ENCODE peak calls at places on chromosomes 13 and 19, in four cellular contexts. T is H1, X is K562, L is HCT116. H is an unnamed sample.

GRCh38 chr19:12166596-12166995 is 3.7 kb downstream of the ZNF136 start:
- DNase-seq in L (no peak), T (no peak), X (no peak), H (no peak)

GRCh38 chr19:5627395-5627904 is 4.6 kb downstream of the SAFB start:
- DNase-seq in T (no peak), L (no peak), X (peak; percentile 45), H (no peak)

GRCh38 chr13:32781906-32782305 is 195.7 kb downstream of the PDS5B start:
- DNase-seq in X (no peak), T (no peak), L (no peak), H (no peak)

GRCh38 chr19:29831041-29831548 is 19.3 kb downstream of the CCNE1 start:
- DNase-seq in X (no peak), T (no peak), L (peak; percentile 76), H (no peak)

GRCh38 chr19:3059653-3060052 is 2.6 kb downstream of the TLE5 start:
- DNase-seq in X (no peak), T (no peak), L (no peak), H (no peak)

GRCh38 chr13:48532146-48532472 is 771 bp downstream of the RCBTB2 start:
- DNase-seq in X (no peak), T (no peak), L (no peak), H (peak; percentile 43)

GRCh38 chr19:4380254-4380727 is 20.1 kb downstream of the SH3GL1 start:
- DNase-seq in X (no peak), T (no peak), L (no peak), H (no peak)

GRCh38 chr19:2494084-2494446 is 18.1 kb downstream of the GADD45B start:
- DNase-seq in T (no peak), X (no peak), L (no peak), H (no peak)

GRCh38 chr19:771332-771785 is 20.4 kb downstream of the MISP start:
- DNase-seq in T (no peak), L (peak; percentile 55), X (peak; percentile 74), H (no peak)

GRCh38 chr19:48258350-48258749 is 2.6 kb upstream of the CARD8 start:
- DNase-seq in T (no peak), X (no peak), L (no peak), H (no peak)

GRCh38 chr13:32824671-32825070 is 191.6 kb upstream of the KL start:
- DNase-seq in T (no peak), L (peak; percentile 64), X (no peak), H (no peak)

GRCh38 chr19:48192750-48193149 is 22.3 kb downstream of the ZSWIM9 start:
- DNase-seq in X (no peak), T (no peak), L (no peak), H (no peak)

GRCh38 chr13:80303225-80303811 is 37.6 kb downstream of the SPRY2 start:
- DNase-seq in T (no peak), L (no peak), X (no peak), H (no peak)

GRCh38 chr19:10227215-10227971 is 3.7 kb downstream of the S1PR2 start:
- DNase-seq in L (no peak), X (peak; percentile 50), T (no peak), H (no peak)

GRCh38 chr19:14107581-14108461 is 9.7 kb downstream of the PRKACA start:
- DNase-seq in L (no peak), T (no peak), X (no peak), H (no peak)

GRCh38 chr19:246551-246950 is 44.7 kb downstream of the PLPP2 start:
- DNase-seq in L (no peak), T (peak; percentile 52), X (no peak), H (no peak)

GRCh38 chr13:19818223-19818842 is 35.6 kb upstream of the PSPC1 start:
- DNase-seq in T (peak; percentile 97), X (peak; percentile 31), L (peak; percentile 65), H (peak; percentile 83)

GRCh38 chr13:110262082-110262436 is 44.9 kb downstream of the COL4A1 start:
- DNase-seq in X (no peak), L (no peak), T (peak; percentile 35), H (no peak)

GRCh38 chr13:58953638-58954037 is 1210.1 kb downstream of the DIAPH3 start:
- DNase-seq in X (no peak), L (no peak), T (no peak), H (no peak)

GRCh38 chr19:17889609-17890214 is 18.0 kb downstream of the SLC5A5 start:
- DNase-seq in T (peak; percentile 83), L (no peak), X (peak; percentile 48), H (peak; percentile 71)

GRCh38 chr19:56083668-56084067 is 37.4 kb downstream of the ZNF787 start:
- DNase-seq in T (no peak), X (peak; percentile 59), L (no peak), H (no peak)

GRCh38 chr13:27425151-27425917 is 915 bp downstream of the GTF3A start:
- DNase-seq in L (no peak), X (no peak), T (peak; percentile 47), H (no peak)

GRCh38 chr19:54094601-54095000 is 6.0 kb downstream of the OSCAR start:
- DNase-seq in L (no peak), X (no peak), T (no peak), H (no peak)

GRCh38 chr19:55703790-55704215 is 28.8 kb downstream of the EPN1 start:
- DNase-seq in T (peak; percentile 92), X (peak; percentile 83), L (peak; percentile 4), H (no peak)

GRCh38 chr19:40465025-40465780 is at the start of gene BLVRB:
- DNase-seq in T (no peak), L (no peak), X (no peak), H (no peak)

GRCh38 chr19:37007587-37008220 is 70.5 kb upstream of the ZNF420 start:
- DNase-seq in T (no peak), X (peak; percentile 53), L (no peak), H (no peak)

GRCh38 chr13:45331981-45332830 is 8.8 kb downstream of the TPT1 start:
- DNase-seq in X (no peak), L (peak; percentile 85), T (no peak), H (no peak)

GRCh38 chr13:106350208-106350607 is 185.3 kb downstream of the EFNB2 start:
- DNase-seq in T (no peak), X (no peak), L (peak; percentile 59), H (no peak)

GRCh38 chr19:51166846-51167490 is 24.9 kb downstream of the SIGLEC7 start:
- DNase-seq in L (no peak), T (no peak), X (no peak), H (no peak)

GRCh38 chr19:291561-292280 is 518 bp upstream of the PLPP2 start:
- DNase-seq in T (no peak), L (no peak), X (peak; percentile 79), H (no peak)

GRCh38 chr13:69571606-69572323 is 535.9 kb upstream of the ATXN8OS start:
- DNase-seq in X (no peak), T (no peak), L (no peak), H (no peak)

GRCh38 chr19:3184847-3185481 is 766 bp upstream of the NCLN start:
- DNase-seq in L (no peak), T (no peak), X (peak; percentile 57), H (no peak)

GRCh38 chr19:35310331-35310730 is 18.4 kb downstream of the MAG start:
- DNase-seq in X (no peak), L (no peak), T (no peak), H (no peak)
- TF ChIP-seq JUND in X (no peak), L (no peak), T (no peak), H (no peak)

DNA sequence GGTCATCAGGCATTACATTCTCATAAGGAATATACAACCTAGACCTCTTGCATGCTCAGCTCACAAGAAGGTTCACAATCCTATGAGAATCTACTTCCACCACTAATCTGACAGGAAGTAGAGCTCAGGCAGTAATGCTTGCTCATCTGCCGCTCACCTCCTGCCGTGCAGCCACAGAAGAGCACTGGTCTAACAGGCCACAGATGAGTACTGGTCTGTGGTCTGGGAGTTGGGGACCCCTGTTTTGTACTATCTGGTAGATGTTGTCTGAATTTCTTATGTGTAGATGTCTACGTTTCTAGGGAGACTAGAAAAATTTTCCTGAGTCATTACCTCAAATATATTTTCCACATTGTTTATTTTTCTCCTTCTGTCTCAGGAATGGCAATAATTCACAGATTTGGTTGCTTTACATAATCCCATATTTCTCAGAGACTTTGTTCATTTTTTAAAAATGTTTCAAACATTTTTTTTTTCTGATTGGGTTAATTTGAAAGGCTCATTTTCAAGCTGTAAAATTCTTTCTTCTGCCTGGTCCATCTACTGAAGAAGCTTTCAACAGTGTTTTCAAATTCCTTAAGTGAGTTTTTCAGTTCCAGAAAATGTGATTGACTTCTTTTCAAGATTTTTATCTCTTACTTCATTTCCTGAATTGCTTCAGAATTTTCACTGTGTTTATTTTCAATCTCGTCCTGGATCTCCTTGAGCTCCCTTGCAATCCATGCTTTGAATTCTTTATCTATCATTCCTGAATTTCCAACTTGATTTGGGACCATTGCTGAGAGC is 1322.3 kb downstream of the PCDH9 start:
- DNase-seq in X (no peak), L (no peak), T (no peak), H (no peak)
- TF ChIP-seq JUND in X (no peak), L (no peak), T (no peak), H (no peak)

DNA sequence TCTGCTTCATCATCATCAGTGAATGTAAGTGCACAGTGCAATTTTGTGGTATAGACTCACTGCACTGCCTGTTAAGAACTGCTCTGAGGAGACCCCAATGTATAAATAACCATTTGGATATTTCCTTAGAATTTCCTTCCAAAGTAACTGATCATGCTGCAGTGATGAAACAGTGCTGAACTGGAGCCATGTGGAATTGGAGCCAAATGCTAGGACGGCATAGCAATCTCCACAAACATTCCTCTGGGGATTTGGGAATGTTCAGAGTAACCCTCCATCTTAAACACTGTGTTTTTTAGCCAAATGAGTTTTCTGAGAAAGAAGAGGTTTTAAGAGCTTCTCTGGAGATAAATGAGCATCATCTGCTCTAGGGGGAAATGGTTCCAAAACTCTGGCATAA is 98.2 kb downstream of the OLFM4 start:
- DNase-seq in T (no peak), X (no peak), L (no peak), H (no peak)
- TF ChIP-seq JUND in T (no peak), X (no peak), L (no peak), H (no peak)

GRCh38 chr13:113474179-113474578 is 16.3 kb downstream of the DCUN1D2 start:
- DNase-seq in T (no peak), X (no peak), L (no peak), H (no peak)
- TF ChIP-seq JUND in T (no peak), X (no peak), L (no peak), H (no peak)